ENCODE peak calls at places on chromosomes 3 and 15, in five cellular contexts. K, A, X, W and D are unnamed samples.

GRCh38 chr3:18369561-18370185 is 55.5 kb downstream of the SATB1 start:
- DNase-seq in X (no peak), K (no peak), W (no peak), A (no peak), D (no peak)

GRCh38 chr3:112514527-112515128 is 15.4 kb upstream of the BTLA start:
- DNase-seq in X (peak; percentile 34), A (no peak), W (no peak), K (no peak), D (no peak)

GRCh38 chr15:99097441-99098410 is 7.2 kb upstream of the SYNM start:
- DNase-seq in K (no peak), X (no peak), W (no peak), A (no peak), D (no peak)

GRCh38 chr15:42457445-42458442 is 33.2 kb downstream of the ZNF106 start:
- DNase-seq in W (peak; percentile 70), A (peak; percentile 98), X (peak; percentile 93), K (peak; percentile 86), D (peak; percentile 84)

GRCh38 chr3:66035763-66036477 is 2.8 kb downstream of the MAGI1 start:
- DNase-seq in K (no peak), X (peak; percentile 30), W (no peak), A (peak; percentile 86), D (no peak)

GRCh38 chr3:141482250-141482937 is 4.4 kb upstream of the RASA2 start:
- DNase-seq in X (peak; percentile 84), W (no peak), K (no peak), A (no peak), D (no peak)

GRCh38 chr3:126152458-126152857 is 27.9 kb downstream of the ALDH1L1 start:
- DNase-seq in W (no peak), X (no peak), A (no peak), K (no peak), D (no peak)

GRCh38 chr3:105844713-105845112 is 24.1 kb downstream of the CBLB start:
- DNase-seq in K (no peak), A (no peak), X (no peak), W (no peak), D (no peak)

GRCh38 chr3:127339943-127340861 is 52.4 kb upstream of the PRR20G start:
- DNase-seq in W (no peak), K (no peak), A (peak; percentile 11), X (no peak), D (no peak)

GRCh38 chr3:197674741-197675567 is 61.8 kb downstream of the RUBCN start:
- DNase-seq in K (no peak), X (no peak), W (no peak), A (no peak), D (no peak)
- H3K4me3 ChIP-seq in K (no peak overlapping the region), X (no peak overlapping the region), W (no peak overlapping the region), A (no peak overlapping the region), D (no peak overlapping the region)

GRCh38 chr3:102054543-102054942 is 205.2 kb downstream of the NFKBIZ start:
- DNase-seq in X (no peak), A (no peak), K (no peak), W (no peak), D (no peak)
- H3K27me3 ChIP-seq in X (no peaks in the 10 kb centered on the region), A (no peaks in the 10 kb centered on the region), K (no peaks in the 10 kb centered on the region), W (no peaks in the 10 kb centered on the region), D (no peaks in the 10 kb centered on the region)

GRCh38 chr15:52680756-52681155 is 1.6 kb upstream of the ATOSA start:
- DNase-seq in A (no peak), K (no peak), X (no peak), W (no peak), D (no peak)
- H3K4me3 ChIP-seq in A (no peak overlapping the region), K (no peak overlapping the region), X (no peak overlapping the region), W (peak overlapping the region; percentile 96), D (no peak overlapping the region)

DNA sequence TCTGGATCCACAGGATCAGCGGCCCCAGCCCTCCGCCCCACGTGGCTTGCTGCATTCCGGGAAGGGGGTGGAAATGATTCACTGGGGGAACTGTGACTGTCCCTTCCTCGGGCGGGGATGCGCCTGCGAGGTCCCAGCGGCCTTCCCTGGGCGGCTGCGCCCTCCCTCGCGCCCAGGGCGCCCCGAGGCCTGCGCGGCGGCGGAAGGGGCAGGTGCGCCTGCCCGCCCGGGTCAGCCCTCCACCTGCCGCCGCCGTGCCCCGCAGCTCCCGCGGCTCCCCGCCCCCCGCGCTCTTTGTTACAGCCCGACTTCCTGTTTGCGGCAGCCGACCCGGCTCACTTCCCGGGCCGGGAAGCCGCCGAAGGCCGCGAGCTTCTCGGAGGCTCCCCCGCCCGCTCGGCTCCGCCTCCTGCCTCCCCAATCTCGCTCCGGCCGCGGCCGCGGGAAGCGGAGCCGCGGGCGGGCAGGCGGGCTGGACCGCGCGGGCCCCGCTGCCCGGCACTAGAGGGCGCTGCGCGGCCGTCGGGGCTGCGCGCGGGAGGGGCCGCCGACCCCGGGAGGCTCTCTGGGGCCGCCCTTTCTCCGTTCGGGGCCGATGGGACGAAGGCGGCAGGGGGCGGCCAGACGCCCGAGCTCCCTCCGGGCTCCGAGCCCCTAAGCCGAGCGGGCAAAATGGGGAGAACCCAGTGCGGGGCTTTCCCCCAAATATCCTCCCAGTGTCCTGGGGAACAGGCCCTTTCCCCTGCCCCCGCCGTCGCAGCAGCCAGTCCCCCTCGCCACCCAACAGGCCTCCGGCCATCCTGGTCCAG is 11.5 kb upstream of the CHAC1 start:
- DNase-seq in K (peak; percentile 86), A (peak; percentile 94), W (peak; percentile 81), X (peak; percentile 90), D (peak; percentile 41)
- H3K27me3 ChIP-seq in K (no peaks in the 10 kb centered on the region), A (peaks cover 24% of the 10 kb centered on the region), W (no peaks in the 10 kb centered on the region), X (no peaks in the 10 kb centered on the region), D (no peaks in the 10 kb centered on the region)